ENCODE peak calls at places on chromosomes 7 and 10, in five cellular contexts. L is HCEC 1CT, U is sigmoid colon, K is Caki2, E is NCI-H2081. G is an unnamed sample.
A peak's percentile ranks its signal among the peaks of the same experiment; 100 is the strongest.

GRCh38 chr10:31426425-31426824 is 107.4 kb downstream of the ZEB1 start:
- DNase-seq in E (peak; percentile 15), L (peak; percentile 94), U (no peak), K (no peak), G (peak; percentile 1)

GRCh38 chr10:4102802-4103344 is 317.9 kb upstream of the KLF6 start:
- DNase-seq in E (no peak), U (no peak), K (no peak), L (no peak), G (no peak)

GRCh38 chr7:93601363-93601762 is 26.8 kb upstream of the CALCR start:
- DNase-seq in U (no peak), E (no peak), L (no peak), K (no peak), G (no peak)

GRCh38 chr10:23826399-23826798 is 382.5 kb upstream of the KIAA1217 start:
- DNase-seq in E (no peak), K (peak; percentile 43), U (no peak), L (no peak), G (no peak)

GRCh38 chr7:64849250-64849923 is 53.7 kb upstream of the ZNF273 start:
- DNase-seq in E (peak; percentile 19), U (no peak), L (peak; percentile 78), K (no peak), G (peak; percentile 90)

GRCh38 chr7:17300012-17300411 is 1.6 kb downstream of the AHR start:
- DNase-seq in L (peak; percentile 16), K (peak; percentile 32), U (no peak), E (no peak), G (no peak)

GRCh38 chr10:8088504-8088903 is 34.0 kb downstream of the GATA3 start:
- DNase-seq in U (peak; percentile 12), E (no peak), L (no peak), K (no peak), G (no peak)

GRCh38 chr7:28658392-28658791 is 246.1 kb downstream of the CREB5 start:
- DNase-seq in E (no peak), U (no peak), K (no peak), L (no peak), G (no peak)

GRCh38 chr10:73589538-73590126 is 1.5 kb downstream of the USP54 start:
- DNase-seq in U (no peak), K (no peak), E (no peak), L (peak; percentile 50), G (no peak)